ENCODE peak calls at places on chromosomes 12 and 14, in eight cellular contexts. One of them, this sample, is unnamed.

GRCh38 chr12:50246873-50247612 is 36.3 kb downstream of the LIMA1 start:
- DNase-seq in astrocyte: peak; percentile 99
- DNase-seq in CD8-positive, alpha-beta T cell: no peak
- DNase-seq in body of pancreas: peak; percentile 74
- DNase-seq in fibroblast of lung: peak; percentile 98
- DNase-seq in gastrocnemius medialis: peak; percentile 88
- DNase-seq in GM12878: peak; percentile 62
- DNase-seq in Peyer's patch: peak; percentile 24
- DNase-seq in this sample: peak; percentile 59

GRCh38 chr14:96376093-96376492 is 12.8 kb downstream of the GSKIP start:
- DNase-seq in body of pancreas: no peak
- DNase-seq in CD8-positive, alpha-beta T cell: no peak
- DNase-seq in Peyer's patch: no peak
- DNase-seq in fibroblast of lung: no peak
- DNase-seq in astrocyte: no peak
- DNase-seq in gastrocnemius medialis: no peak
- DNase-seq in GM12878: no peak
- DNase-seq in this sample: no peak

GRCh38 chr14:101961746-101962502 is 2.4 kb upstream of the DYNC1H1 start:
- DNase-seq in gastrocnemius medialis: no peak
- DNase-seq in body of pancreas: no peak
- DNase-seq in Peyer's patch: no peak
- DNase-seq in astrocyte: no peak
- DNase-seq in CD8-positive, alpha-beta T cell: no peak
- DNase-seq in fibroblast of lung: no peak
- DNase-seq in GM12878: no peak
- DNase-seq in this sample: peak; percentile 32

GRCh38 chr12:104677441-104678089 is 220.8 kb downstream of the CHST11 start:
- DNase-seq in GM12878: no peak
- DNase-seq in body of pancreas: no peak
- DNase-seq in astrocyte: no peak
- DNase-seq in CD8-positive, alpha-beta T cell: no peak
- DNase-seq in fibroblast of lung: no peak
- DNase-seq in gastrocnemius medialis: no peak
- DNase-seq in Peyer's patch: no peak
- DNase-seq in this sample: peak; percentile 74

GRCh38 chr14:20609215-20610001 is 18.2 kb upstream of the RNASE12 start:
- DNase-seq in Peyer's patch: peak; percentile 71
- DNase-seq in astrocyte: peak; percentile 60
- DNase-seq in CD8-positive, alpha-beta T cell: peak; percentile 28
- DNase-seq in fibroblast of lung: peak; percentile 89
- DNase-seq in GM12878: peak; percentile 89
- DNase-seq in gastrocnemius medialis: peak; percentile 66
- DNase-seq in body of pancreas: peak; percentile 83
- DNase-seq in this sample: peak; percentile 71

GRCh38 chr12:76547526-76547925 is 12.0 kb downstream of the OSBPL8 start:
- DNase-seq in Peyer's patch: no peak
- DNase-seq in CD8-positive, alpha-beta T cell: no peak
- DNase-seq in body of pancreas: no peak
- DNase-seq in GM12878: no peak
- DNase-seq in fibroblast of lung: no peak
- DNase-seq in gastrocnemius medialis: no peak
- DNase-seq in astrocyte: peak; percentile 14
- DNase-seq in this sample: no peak

GRCh38 chr12:75724913-75725312 is 213.5 kb upstream of the KRR1 start:
- DNase-seq in astrocyte: peak; percentile 85
- DNase-seq in CD8-positive, alpha-beta T cell: no peak
- DNase-seq in body of pancreas: no peak
- DNase-seq in GM12878: no peak
- DNase-seq in fibroblast of lung: peak; percentile 98
- DNase-seq in gastrocnemius medialis: no peak
- DNase-seq in Peyer's patch: no peak
- DNase-seq in this sample: no peak

GRCh38 chr12:106710143-106710893 is 64.2 kb upstream of the RIC8B start:
- DNase-seq in Peyer's patch: no peak
- DNase-seq in astrocyte: no peak
- DNase-seq in gastrocnemius medialis: no peak
- DNase-seq in body of pancreas: no peak
- DNase-seq in fibroblast of lung: no peak
- DNase-seq in CD8-positive, alpha-beta T cell: no peak
- DNase-seq in GM12878: no peak
- DNase-seq in this sample: no peak

GRCh38 chr12:29309320-29309902 is 71.6 kb downstream of the ERGIC2 start:
- DNase-seq in Peyer's patch: no peak
- DNase-seq in astrocyte: peak; percentile 12
- DNase-seq in GM12878: no peak
- DNase-seq in body of pancreas: no peak
- DNase-seq in gastrocnemius medialis: no peak
- DNase-seq in fibroblast of lung: peak; percentile 63
- DNase-seq in CD8-positive, alpha-beta T cell: no peak
- DNase-seq in this sample: no peak

DNA sequence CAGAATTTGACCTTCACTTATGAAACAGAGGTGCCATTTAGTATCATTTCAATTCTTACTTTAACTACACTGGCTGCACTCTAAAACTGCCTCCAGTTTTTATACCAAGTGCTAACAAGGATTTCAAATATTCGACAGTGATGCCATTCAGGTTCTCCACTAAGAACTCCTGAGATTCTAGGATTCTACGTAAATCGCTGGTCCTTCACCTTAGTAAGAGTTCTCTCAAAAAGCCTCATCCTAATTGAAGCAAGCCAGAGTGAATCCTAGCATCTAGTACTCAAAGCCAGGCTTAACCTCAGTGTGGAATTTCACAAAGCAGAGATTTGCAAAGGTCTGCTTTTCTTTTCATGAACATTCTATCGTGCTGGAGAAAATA is 3.5 kb downstream of the SLC38A2 start:
- DNase-seq in gastrocnemius medialis: no peak
- DNase-seq in astrocyte: no peak
- DNase-seq in GM12878: no peak
- DNase-seq in CD8-positive, alpha-beta T cell: no peak
- DNase-seq in fibroblast of lung: no peak
- DNase-seq in Peyer's patch: no peak
- DNase-seq in body of pancreas: no peak
- DNase-seq in this sample: no peak
- H3K4me1 ChIP-seq in gastrocnemius medialis: peaks cover 73% of the 10 kb centered on the region
- H3K4me1 ChIP-seq in astrocyte: peaks cover 49% of the 10 kb centered on the region
- H3K4me1 ChIP-seq in GM12878: peaks cover 26% of the 10 kb centered on the region
- H3K4me1 ChIP-seq in CD8-positive, alpha-beta T cell: peaks cover 64% of the 10 kb centered on the region
- H3K4me1 ChIP-seq in fibroblast of lung: peaks cover 11% of the 10 kb centered on the region
- H3K4me1 ChIP-seq in Peyer's patch: peaks cover 65% of the 10 kb centered on the region
- H3K4me1 ChIP-seq in body of pancreas: peaks cover 69% of the 10 kb centered on the region
- H3K4me1 ChIP-seq in this sample: peaks cover 42% of the 10 kb centered on the region

GRCh38 chr14:22313172-22313801 is 275.7 kb downstream of the DAD1 start:
- DNase-seq in gastrocnemius medialis: no peak
- DNase-seq in CD8-positive, alpha-beta T cell: no peak
- DNase-seq in fibroblast of lung: no peak
- DNase-seq in GM12878: no peak
- DNase-seq in Peyer's patch: no peak
- DNase-seq in body of pancreas: no peak
- DNase-seq in astrocyte: peak; percentile 49
- DNase-seq in this sample: no peak
- TF ChIP-seq CTCF in gastrocnemius medialis: no peak
- TF ChIP-seq CTCF in CD8-positive, alpha-beta T cell: no peak
- TF ChIP-seq CTCF in fibroblast of lung: no peak
- TF ChIP-seq CTCF in GM12878: no peak
- TF ChIP-seq CTCF in Peyer's patch: no peak
- TF ChIP-seq CTCF in body of pancreas: no peak
- TF ChIP-seq CTCF in astrocyte: no peak
- TF ChIP-seq CTCF in this sample: no peak

GRCh38 chr14:65334765-65335411 is 77.6 kb upstream of the FUT8 start:
- DNase-seq in fibroblast of lung: no peak
- DNase-seq in body of pancreas: no peak
- DNase-seq in gastrocnemius medialis: no peak
- DNase-seq in GM12878: no peak
- DNase-seq in astrocyte: no peak
- DNase-seq in Peyer's patch: no peak
- DNase-seq in CD8-positive, alpha-beta T cell: no peak
- DNase-seq in this sample: peak; percentile 88

GRCh38 chr14:65336191-65336591 is 76.3 kb upstream of the FUT8 start:
- DNase-seq in fibroblast of lung: peak; percentile 41
- DNase-seq in GM12878: no peak
- DNase-seq in Peyer's patch: no peak
- DNase-seq in CD8-positive, alpha-beta T cell: no peak
- DNase-seq in astrocyte: peak; percentile 81
- DNase-seq in body of pancreas: no peak
- DNase-seq in gastrocnemius medialis: no peak
- DNase-seq in this sample: no peak

GRCh38 chr14:65333926-65334687 is 78.4 kb upstream of the FUT8 start:
- DNase-seq in Peyer's patch: peak; percentile 75
- DNase-seq in gastrocnemius medialis: peak; percentile 68
- DNase-seq in CD8-positive, alpha-beta T cell: no peak
- DNase-seq in GM12878: no peak
- DNase-seq in body of pancreas: peak; percentile 20
- DNase-seq in astrocyte: peak; percentile 74
- DNase-seq in fibroblast of lung: peak; percentile 79
- DNase-seq in this sample: peak; percentile 78

GRCh38 chr14:65332141-65332871 is 80.2 kb upstream of the FUT8 start:
- DNase-seq in Peyer's patch: no peak
- DNase-seq in GM12878: no peak
- DNase-seq in body of pancreas: no peak
- DNase-seq in astrocyte: no peak
- DNase-seq in gastrocnemius medialis: no peak
- DNase-seq in CD8-positive, alpha-beta T cell: no peak
- DNase-seq in fibroblast of lung: no peak
- DNase-seq in this sample: no peak

DNA sequence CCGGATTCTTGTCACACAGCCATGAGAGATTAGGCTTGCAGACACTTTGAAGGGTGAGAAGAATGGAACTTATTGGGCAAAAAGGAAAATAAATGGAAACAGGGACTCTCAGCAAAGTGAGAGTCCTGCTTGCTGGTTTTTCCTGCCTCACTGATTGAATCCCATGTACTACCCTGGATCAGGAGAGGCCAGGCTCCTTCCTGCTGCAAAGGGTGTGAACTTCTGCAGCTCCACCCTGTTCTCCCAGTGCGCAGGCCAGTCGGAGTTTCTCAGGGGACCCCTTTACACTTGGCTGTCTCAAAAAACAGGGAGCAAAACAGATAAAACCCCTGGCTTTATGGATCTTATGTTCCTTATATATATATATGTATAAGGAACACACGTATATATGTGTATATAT is 77.0 kb upstream of the FUT8 start:
- DNase-seq in gastrocnemius medialis: no peak
- DNase-seq in Peyer's patch: no peak
- DNase-seq in GM12878: no peak
- DNase-seq in CD8-positive, alpha-beta T cell: no peak
- DNase-seq in fibroblast of lung: no peak
- DNase-seq in body of pancreas: no peak
- DNase-seq in astrocyte: no peak
- DNase-seq in this sample: no peak
- H3K4me1 ChIP-seq in gastrocnemius medialis: no peaks in the 10 kb centered on the region
- H3K4me1 ChIP-seq in Peyer's patch: peaks cover 27% of the 10 kb centered on the region
- H3K4me1 ChIP-seq in GM12878: peaks cover 36% of the 10 kb centered on the region
- H3K4me1 ChIP-seq in CD8-positive, alpha-beta T cell: peaks cover 22% of the 10 kb centered on the region
- H3K4me1 ChIP-seq in fibroblast of lung: peaks cover 26% of the 10 kb centered on the region
- H3K4me1 ChIP-seq in body of pancreas: peaks cover 13% of the 10 kb centered on the region
- H3K4me1 ChIP-seq in astrocyte: peaks cover 22% of the 10 kb centered on the region
- H3K4me1 ChIP-seq in this sample: peaks cover 92% of the 10 kb centered on the region

GRCh38 chr14:100747021-100747586 is 20.4 kb downstream of the DLK1 start:
- DNase-seq in fibroblast of lung: peak; percentile 95
- DNase-seq in gastrocnemius medialis: no peak
- DNase-seq in CD8-positive, alpha-beta T cell: no peak
- DNase-seq in astrocyte: peak; percentile 98
- DNase-seq in Peyer's patch: no peak
- DNase-seq in GM12878: no peak
- DNase-seq in body of pancreas: peak; percentile 15
- DNase-seq in this sample: no peak
- TF ChIP-seq CTCF in fibroblast of lung: no peak
- TF ChIP-seq CTCF in gastrocnemius medialis: no peak
- TF ChIP-seq CTCF in CD8-positive, alpha-beta T cell: no peak
- TF ChIP-seq CTCF in astrocyte: peak; percentile 5
- TF ChIP-seq CTCF in Peyer's patch: no peak
- TF ChIP-seq CTCF in GM12878: no peak
- TF ChIP-seq CTCF in body of pancreas: no peak
- TF ChIP-seq CTCF in this sample: no peak

DNA sequence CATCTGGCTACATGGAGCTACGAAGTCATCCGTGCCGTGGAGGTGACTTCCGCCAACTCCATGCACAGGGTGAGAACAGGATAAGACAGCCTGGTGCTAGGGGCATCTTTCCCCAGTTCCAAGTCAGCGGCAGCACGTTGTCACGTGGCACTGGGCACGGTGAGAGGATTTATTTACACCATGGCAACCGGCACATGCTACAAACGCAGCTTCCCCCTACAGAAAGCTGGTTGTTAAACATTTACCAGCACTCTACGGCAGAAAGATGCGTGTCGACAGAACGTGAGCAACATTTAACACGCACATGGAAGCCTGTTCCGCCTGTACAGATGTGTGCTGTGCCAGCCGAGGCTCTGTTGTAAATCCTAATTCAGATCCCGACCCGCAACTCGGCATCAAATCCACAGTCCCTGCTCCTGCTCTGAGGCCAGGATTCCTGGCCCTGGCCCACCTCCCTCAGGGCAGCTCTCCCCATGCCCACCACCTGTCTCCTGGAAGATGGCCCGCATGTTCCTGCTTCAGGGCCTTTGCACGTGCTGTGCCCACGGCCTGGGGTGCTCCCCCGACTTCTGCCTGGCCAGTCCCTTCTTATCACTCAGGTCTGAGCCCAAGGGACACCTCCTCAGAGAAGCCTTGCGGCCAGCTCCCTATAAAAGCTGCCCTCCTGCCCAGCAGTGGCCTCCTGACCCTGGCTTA is 114.1 kb downstream of the RFLNA start:
- DNase-seq in gastrocnemius medialis: no peak
- DNase-seq in fibroblast of lung: no peak
- DNase-seq in CD8-positive, alpha-beta T cell: no peak
- DNase-seq in Peyer's patch: no peak
- DNase-seq in GM12878: no peak
- DNase-seq in body of pancreas: peak; percentile 56
- DNase-seq in astrocyte: no peak
- DNase-seq in this sample: no peak
- H3K4me1 ChIP-seq in gastrocnemius medialis: peaks cover 34% of the 10 kb centered on the region
- H3K4me1 ChIP-seq in fibroblast of lung: peaks cover 31% of the 10 kb centered on the region
- H3K4me1 ChIP-seq in CD8-positive, alpha-beta T cell: no peaks in the 10 kb centered on the region
- H3K4me1 ChIP-seq in Peyer's patch: peaks cover 51% of the 10 kb centered on the region
- H3K4me1 ChIP-seq in GM12878: no peaks in the 10 kb centered on the region
- H3K4me1 ChIP-seq in body of pancreas: peaks cover 33% of the 10 kb centered on the region
- H3K4me1 ChIP-seq in astrocyte: peaks cover 40% of the 10 kb centered on the region
- H3K4me1 ChIP-seq in this sample: no peaks in the 10 kb centered on the region

This sample was measured in Caco-2.